ENCODE peak calls at places on chromosome 17, in ten cellular contexts. M, N, K, H, I, L, Z, G, W and P are unnamed samples.

GRCh38 chr17:61015966-61016365 is 338.3 kb downstream of the BCAS3 start:
- DNase-seq in Z (no peak), H (no peak), N (no peak), I (no peak), K (peak; percentile 60), M (no peak), G (no peak), W (no peak), L (no peak), P (no peak)

GRCh38 chr17:19619705-19620325 is 28.7 kb upstream of the ALDH3A2 start:
- DNase-seq in L (no peak), Z (no peak), N (no peak), I (no peak), W (no peak), M (no peak), K (no peak), H (no peak), G (no peak), P (no peak)

GRCh38 chr17:30950669-30951399 is 20.0 kb upstream of the RNF135 start:
- DNase-seq in H (peak; percentile 77), K (peak; percentile 65), N (peak; percentile 67), M (peak; percentile 62), Z (peak; percentile 65), L (peak; percentile 83), W (peak; percentile 93), I (no peak), G (peak; percentile 87), P (no peak)

GRCh38 chr17:64786337-64786736 is 124.2 kb upstream of the SMURF2 start:
- DNase-seq in M (no peak), L (no peak), I (no peak), Z (no peak), H (peak; percentile 62), K (no peak), W (no peak), G (no peak), N (no peak), P (no peak)

GRCh38 chr17:56902350-56902749 is 11.5 kb downstream of the TRIM25 start:
- DNase-seq in M (no peak), L (no peak), N (no peak), I (no peak), W (peak; percentile 30), K (peak; percentile 60), Z (peak; percentile 52), H (no peak), G (no peak), P (no peak)

GRCh38 chr17:32258383-32259121 is 7.1 kb upstream of the RHBDL3 start:
- DNase-seq in I (no peak), N (no peak), K (no peak), Z (no peak), H (no peak), G (no peak), L (no peak), W (no peak), M (no peak), P (no peak)

GRCh38 chr17:13405807-13406206 is 195.9 kb downstream of the HS3ST3A1 start:
- DNase-seq in Z (no peak), M (no peak), I (no peak), G (no peak), K (no peak), L (no peak), H (no peak), N (no peak), W (no peak), P (no peak)

GRCh38 chr17:10271004-10271620 is 72.7 kb upstream of the GAS7 start:
- DNase-seq in N (no peak), H (no peak), I (no peak), L (no peak), Z (no peak), M (no peak), K (peak; percentile 28), W (peak; percentile 89), G (peak; percentile 16), P (no peak)

GRCh38 chr17:9658593-9659211 is 13.4 kb downstream of the USP43 start:
- DNase-seq in I (no peak), W (peak; percentile 45), M (no peak), L (no peak), Z (peak; percentile 64), N (no peak), G (no peak), K (no peak), H (no peak), P (no peak)

GRCh38 chr17:61161615-61162134 is 238.0 kb upstream of the TBX2 start:
- DNase-seq in I (no peak), Z (peak; percentile 25), K (no peak), N (no peak), G (no peak), M (no peak), W (no peak), L (no peak), H (no peak), P (no peak)

GRCh38 chr17:11921296-11921695 is 76.0 kb downstream of the ZNF18 start:
- DNase-seq in M (no peak), H (no peak), K (no peak), W (no peak), G (no peak), Z (no peak), N (no peak), I (no peak), L (no peak), P (no peak)

GRCh38 chr17:82357394-82357793 is 1.7 kb upstream of the TEX19 start:
- DNase-seq in Z (no peak), W (no peak), K (no peak), G (no peak), L (no peak), M (no peak), I (no peak), H (no peak), N (no peak), P (no peak)

DNA sequence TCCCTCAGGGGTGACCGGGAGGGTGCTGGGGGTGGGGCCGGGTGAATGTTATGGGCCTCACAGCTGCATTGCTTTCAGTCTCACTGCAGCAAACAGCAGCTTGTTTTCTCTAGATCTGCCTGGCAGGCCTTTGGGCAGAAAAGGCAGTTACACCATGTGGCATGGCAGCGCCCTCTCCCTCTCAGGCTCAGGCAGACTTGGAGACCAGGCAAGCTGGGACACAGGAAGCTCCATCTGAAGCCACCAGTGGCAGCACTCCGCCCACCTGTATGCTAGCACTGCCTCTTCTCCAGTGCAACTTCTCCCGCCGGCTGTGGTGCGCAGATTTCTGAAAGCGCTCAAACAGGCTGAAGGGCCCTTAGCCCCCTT is 66.4 kb downstream of the MPRIP start:
- DNase-seq in G (peak; percentile 47), N (no peak), W (no peak), Z (no peak), K (peak; percentile 37), H (peak; percentile 84), I (peak; percentile 65), M (no peak), L (no peak), P (no peak)
- H3K4me1 ChIP-seq in G (peaks cover 60% of the 10 kb centered on the region), N (peaks cover 52% of the 10 kb centered on the region), W (peaks cover 45% of the 10 kb centered on the region), Z (peaks cover 27% of the 10 kb centered on the region), K (peaks cover 40% of the 10 kb centered on the region), H (peaks cover 86% of the 10 kb centered on the region), I (peaks cover 30% of the 10 kb centered on the region), M (peaks cover 46% of the 10 kb centered on the region), L (peaks cover 99% of the 10 kb centered on the region), P (peaks cover 61% of the 10 kb centered on the region)

DNA sequence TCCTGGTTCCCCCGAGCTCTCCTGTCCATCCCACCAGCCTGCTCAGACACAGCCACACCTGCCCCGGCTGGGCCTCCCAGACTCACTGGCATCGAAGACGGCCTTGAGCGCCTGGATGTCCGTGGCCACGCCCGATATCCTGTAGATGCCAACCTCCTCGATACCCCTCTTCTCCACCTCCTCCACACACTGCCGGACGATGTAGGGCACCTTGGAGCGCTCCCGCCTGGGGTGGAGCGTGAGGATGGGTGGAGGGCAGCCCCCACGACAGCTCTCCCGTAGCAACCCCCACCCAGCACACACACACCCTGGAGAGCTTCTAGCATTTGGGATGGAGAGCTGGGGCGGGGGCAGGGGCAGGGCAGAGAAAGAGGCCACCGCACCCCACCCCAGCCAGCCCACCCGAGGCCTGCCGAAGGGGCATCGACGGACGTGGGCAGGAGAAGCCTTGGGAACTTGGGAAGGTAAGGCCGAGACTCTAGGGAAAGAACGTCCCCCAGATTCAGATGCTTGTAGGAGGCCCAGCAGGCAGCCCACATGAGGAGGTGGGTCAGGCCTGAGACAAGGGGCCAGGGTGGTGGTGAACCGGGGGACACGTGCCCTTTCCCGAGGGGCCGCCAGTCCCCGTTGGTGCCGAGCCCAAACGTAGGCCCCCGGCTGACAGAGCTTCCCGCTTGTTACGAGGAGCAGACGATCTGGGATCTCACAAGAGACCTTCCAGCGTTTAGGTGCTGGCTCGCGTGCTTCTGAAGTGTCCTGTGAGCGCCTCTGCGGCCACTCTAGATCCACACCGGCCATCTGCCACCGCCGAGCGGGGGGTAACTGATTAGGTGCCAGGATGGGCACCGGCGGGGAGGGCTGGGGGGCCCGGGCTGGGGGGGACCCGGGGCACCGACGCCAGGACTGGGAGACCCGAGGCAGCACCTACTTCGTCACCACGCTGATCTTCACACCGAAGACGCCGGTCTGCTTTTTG is 15.1 kb downstream of the TIMM22 start:
- DNase-seq in K (no peak), Z (no peak), I (no peak), L (no peak), G (no peak), W (no peak), N (no peak), H (no peak), M (no peak), P (no peak)
- H3K4me1 ChIP-seq in K (peaks cover 24% of the 10 kb centered on the region), Z (no peaks in the 10 kb centered on the region), I (no peaks in the 10 kb centered on the region), L (peaks cover 36% of the 10 kb centered on the region), G (no peaks in the 10 kb centered on the region), W (no peaks in the 10 kb centered on the region), N (no peaks in the 10 kb centered on the region), H (peaks cover 40% of the 10 kb centered on the region), M (peaks cover 16% of the 10 kb centered on the region), P (peaks cover 11% of the 10 kb centered on the region)

GRCh38 chr17:39793473-39793872 is 55.7 kb downstream of the GRB7 start:
- DNase-seq in N (no peak), K (no peak), W (no peak), H (no peak), Z (no peak), G (no peak), L (no peak), M (no peak), I (no peak), P (no peak)
- H3K4me1 ChIP-seq in N (no peaks in the 10 kb centered on the region), K (no peaks in the 10 kb centered on the region), W (peaks cover 6% of the 10 kb centered on the region), H (no peaks in the 10 kb centered on the region), Z (no peaks in the 10 kb centered on the region), G (no peaks in the 10 kb centered on the region), L (no peaks in the 10 kb centered on the region), M (no peaks in the 10 kb centered on the region), I (no peaks in the 10 kb centered on the region), P (no peaks in the 10 kb centered on the region)

GRCh38 chr17:47652570-47652969 is 2.9 kb downstream of the KPNB1 start:
- DNase-seq in H (no peak), M (no peak), W (peak; percentile 27), L (no peak), I (no peak), Z (no peak), N (no peak), K (no peak), G (no peak), P (no peak)

GRCh38 chr17:47650525-47651522 is 1.1 kb downstream of the KPNB1 start:
- DNase-seq in L (peak; percentile 98), G (peak; percentile 96), I (peak; percentile 94), N (peak; percentile 97), Z (peak; percentile 96), W (peak; percentile 99), H (peak; percentile 97), K (peak; percentile 98), M (peak; percentile 97), P (peak; percentile 96)

GRCh38 chr17:47649153-47649971 is at the start of gene KPNB1:
- DNase-seq in N (peak; percentile 100), M (peak; percentile 99), G (peak; percentile 99), K (peak; percentile 100), H (peak; percentile 100), W (peak; percentile 100), L (peak; percentile 100), I (peak; percentile 100), Z (peak; percentile 100), P (peak; percentile 100)

GRCh38 chr17:47651704-47652103 is 2.0 kb downstream of the KPNB1 start:
- DNase-seq in N (no peak), K (no peak), L (no peak), G (no peak), H (no peak), Z (no peak), M (no peak), W (no peak), I (no peak), P (no peak)

GRCh38 chr17:47649972-47650524 is 329 bp downstream of the KPNB1 start:
- DNase-seq in H (no peak), G (no peak), I (no peak), L (no peak), M (no peak), W (no peak), N (no peak), K (no peak), Z (no peak), P (no peak)
- H3K4me1 ChIP-seq in H (peaks cover 40% of the 10 kb centered on the region), G (peaks cover 39% of the 10 kb centered on the region), I (peaks cover 7% of the 10 kb centered on the region), L (peaks cover 31% of the 10 kb centered on the region), M (peaks cover 9% of the 10 kb centered on the region), W (peaks cover 9% of the 10 kb centered on the region), N (peaks cover 3% of the 10 kb centered on the region), K (peaks cover 36% of the 10 kb centered on the region), Z (peaks cover 7% of the 10 kb centered on the region), P (peaks cover 18% of the 10 kb centered on the region)